ENCODE peak calls at places on chromosomes 13 and 19, in seven cellular contexts. V is hepatocyte, M is OCI-LY7, U is GM23338, R is PC-3, O is PC-9, N is SK-N-SH. B is an unnamed sample. For H3K9me2, the result is how much of the 10 kb centered on the place peaks cover.

GRCh38 chr19:15195987-15196682 is 4.7 kb downstream of the NOTCH3 start:
- DNase-seq in V (peak), M (no peak), U (peak), R (peak), O (peak), N (no peak), B (peak)

GRCh38 chr19:4367781-4368127 is 24.4 kb downstream of the MPND start:
- DNase-seq in V (no peak), M (no peak), U (no peak), R (no peak), O (no peak), N (no peak), B (no peak)

GRCh38 chr19:33302175-33302973 is at the start of gene CEBPA:
- DNase-seq in V (peak), M (peak), U (peak), R (peak), O (peak), N (peak), B (peak)

GRCh38 chr13:21061077-21061945 is at the start of gene LATS2:
- DNase-seq in V (peak), M (peak), U (peak), R (peak), O (peak), N (peak), B (peak)

GRCh38 chr19:41198559-41198958 is 5.5 kb downstream of the CYP2S1 start:
- DNase-seq in V (no peak), M (no peak), U (no peak), R (no peak), O (no peak), N (no peak), B (no peak)

GRCh38 chr13:113951246-113951999 is 22.5 kb downstream of the C13orf46 start:
- DNase-seq in V (peak), M (peak), U (peak), R (peak), O (peak), N (peak), B (peak)

GRCh38 chr19:4633140-4633967 is 6.0 kb upstream of the TNFAIP8L1 start:
- DNase-seq in V (peak), M (peak), U (peak), R (peak), O (no peak), N (peak), B (peak)

GRCh38 chr13:109331898-109332297 is 454.5 kb downstream of the IRS2 start:
- DNase-seq in V (peak), M (no peak), U (peak), R (peak), O (no peak), N (peak), B (peak)

GRCh38 chr19:12544401-12544876 is 6.8 kb downstream of the ZNF564 start:
- DNase-seq in V (no peak), M (no peak), U (no peak), R (no peak), O (no peak), N (no peak), B (peak)

GRCh38 chr19:58040751-58041525 is 7.1 kb downstream of the ZSCAN1 start:
- DNase-seq in V (no peak), M (no peak), U (no peak), R (no peak), O (no peak), N (no peak), B (no peak)

DNA sequence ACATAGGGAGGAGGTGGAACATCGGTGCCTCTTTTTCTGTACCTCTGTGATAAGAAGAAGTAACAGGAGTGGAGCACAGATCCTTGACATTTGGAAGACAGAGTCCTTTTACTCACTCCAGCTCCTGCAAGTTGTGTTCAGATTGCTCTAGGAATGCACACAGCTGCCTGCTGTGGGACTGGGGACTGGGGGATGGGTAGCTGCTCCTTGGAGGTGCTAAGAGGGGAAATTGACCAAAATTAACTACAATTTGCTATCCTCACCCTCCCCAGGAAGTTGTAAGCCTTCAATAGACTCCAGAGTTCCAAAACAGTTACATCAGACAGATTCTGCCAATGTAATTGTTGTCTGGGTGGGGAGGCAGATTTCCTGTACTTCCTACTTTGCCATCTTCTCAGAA is 317.9 kb downstream of the MTUS2 start:
- DNase-seq in V (no peak), M (no peak), U (no peak), R (no peak), O (no peak), N (no peak), B (no peak)
- H3K9me2 ChIP-seq in V (under half), M (under half), U (under half), R (under half), O (under half), N (under half), B (under half)

DNA sequence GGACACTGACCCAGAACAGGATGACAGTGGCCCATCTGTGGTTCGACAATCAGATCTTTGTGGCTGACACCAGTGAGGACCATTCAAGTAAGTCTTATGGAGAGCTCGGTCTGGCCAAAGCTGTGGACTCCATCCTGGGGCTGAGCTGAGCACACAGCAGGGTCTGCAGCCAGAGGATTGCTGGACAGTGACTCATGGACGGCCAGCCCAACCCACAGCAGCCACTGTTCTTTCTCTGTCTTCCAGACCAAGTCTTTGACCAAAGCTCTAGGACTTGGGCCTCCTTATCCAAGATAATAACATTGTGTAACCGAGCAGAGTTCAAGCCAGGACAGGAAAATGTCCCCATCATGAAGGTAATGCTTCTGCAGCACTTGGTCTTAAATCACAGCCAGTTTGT is 12.3 kb downstream of the ATP12A start:
- DNase-seq in V (peak), M (no peak), U (no peak), R (no peak), O (no peak), N (no peak), B (peak)
- H3K9me2 ChIP-seq in V (under half), M (under half), U (under half), R (under half), O (under half), N (under half), B (under half)

GRCh38 chr19:7280940-7281666 is 13.1 kb downstream of the INSR start:
- DNase-seq in V (no peak), M (no peak), U (no peak), R (no peak), O (no peak), N (no peak), B (no peak)
- H3K9me2 ChIP-seq in V (under half), M (under half), U (under half), R (under half), O (under half), N (under half), B (under half)

DNA sequence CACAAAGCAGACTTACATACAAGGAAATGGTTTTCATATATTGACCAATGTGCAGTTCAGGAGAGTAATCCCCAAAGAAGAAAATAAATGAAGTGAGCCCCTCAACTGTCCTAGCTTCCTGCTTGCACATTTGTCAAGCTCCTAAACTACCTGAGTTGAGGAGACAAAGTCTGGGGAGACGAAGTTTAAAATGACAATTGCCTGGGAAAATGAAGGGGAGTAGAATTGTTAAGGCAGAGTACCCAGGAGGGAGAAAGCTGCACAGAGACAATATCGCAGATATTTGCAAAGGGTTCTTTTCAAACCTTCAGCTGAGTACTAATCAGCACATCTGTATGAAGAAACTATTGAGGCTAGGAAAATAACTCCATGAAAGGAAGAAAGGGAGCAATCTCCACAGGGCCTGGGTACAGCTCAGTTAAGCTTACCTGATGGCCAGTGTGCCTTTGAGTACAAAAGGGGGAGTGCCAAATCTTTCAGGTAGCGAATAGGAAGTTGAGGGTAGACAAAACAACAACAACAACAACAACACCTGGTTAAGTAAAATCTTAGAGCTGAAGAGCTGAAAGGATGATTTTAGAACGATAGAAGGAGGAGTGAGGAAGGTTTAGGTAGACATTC is 1700.1 kb upstream of the PRR20A start:
- DNase-seq in V (no peak), M (no peak), U (peak), R (no peak), O (no peak), N (no peak), B (no peak)
- H3K9me2 ChIP-seq in V (under half), M (under half), U (under half), R (under half), O (under half), N (under half), B (under half)

DNA sequence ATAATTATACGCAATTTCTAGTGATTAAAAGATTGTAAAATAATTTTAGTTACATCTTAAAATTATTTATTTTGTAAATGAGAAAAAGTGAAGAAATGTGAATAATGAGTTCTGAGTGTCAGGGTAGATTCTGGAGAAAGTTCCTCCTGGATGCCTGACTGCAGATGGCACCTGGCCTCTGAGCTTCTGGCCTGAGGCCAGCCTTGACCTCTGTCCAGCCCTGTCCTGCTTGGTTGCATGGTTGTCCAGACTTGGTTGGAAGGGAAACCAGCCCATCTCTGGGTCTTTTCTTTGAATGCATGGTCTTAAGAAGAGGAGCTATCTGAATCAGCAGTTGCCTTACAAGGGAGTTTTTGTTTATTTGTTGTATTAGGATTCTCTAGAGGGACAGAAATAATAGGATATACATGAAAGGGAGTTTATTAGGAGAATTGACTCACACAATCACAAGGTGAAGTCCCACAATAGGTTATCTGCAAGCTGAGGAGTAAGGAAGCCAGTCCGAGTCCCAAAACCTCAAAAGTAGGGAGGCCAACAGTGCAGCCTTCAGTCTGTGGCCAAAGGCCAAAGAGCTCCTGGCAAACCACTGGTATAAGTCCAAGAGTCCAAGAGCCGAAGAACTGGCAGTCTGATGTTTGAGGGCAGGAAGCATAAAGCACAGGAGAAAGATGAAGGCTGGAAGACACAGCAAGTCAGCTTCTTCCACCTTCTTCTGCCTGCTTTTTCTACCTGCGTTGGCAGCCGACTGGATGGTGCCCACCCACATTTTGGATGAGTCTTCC is 385.8 kb downstream of the ZNF536 start:
- DNase-seq in V (no peak), M (no peak), U (no peak), R (no peak), O (no peak), N (no peak), B (no peak)
- H3K9me2 ChIP-seq in V (under half), M (under half), U (under half), R (under half), O (under half), N (under half), B (under half)

GRCh38 chr19:1258707-1259205 is 10.4 kb downstream of the MIDN start:
- DNase-seq in V (no peak), M (peak), U (no peak), R (no peak), O (no peak), N (no peak), B (peak)

GRCh38 chr19:1260749-1261511 is 8.2 kb upstream of the CIRBP start:
- DNase-seq in V (peak), M (peak), U (peak), R (peak), O (peak), N (peak), B (peak)

GRCh38 chr19:1258161-1258492 is 9.7 kb downstream of the MIDN start:
- DNase-seq in V (no peak), M (no peak), U (no peak), R (no peak), O (no peak), N (no peak), B (no peak)

GRCh38 chr19:1259873-1260748 is 9.0 kb upstream of the CIRBP start:
- DNase-seq in V (no peak), M (peak), U (no peak), R (no peak), O (peak), N (no peak), B (peak)

DNA sequence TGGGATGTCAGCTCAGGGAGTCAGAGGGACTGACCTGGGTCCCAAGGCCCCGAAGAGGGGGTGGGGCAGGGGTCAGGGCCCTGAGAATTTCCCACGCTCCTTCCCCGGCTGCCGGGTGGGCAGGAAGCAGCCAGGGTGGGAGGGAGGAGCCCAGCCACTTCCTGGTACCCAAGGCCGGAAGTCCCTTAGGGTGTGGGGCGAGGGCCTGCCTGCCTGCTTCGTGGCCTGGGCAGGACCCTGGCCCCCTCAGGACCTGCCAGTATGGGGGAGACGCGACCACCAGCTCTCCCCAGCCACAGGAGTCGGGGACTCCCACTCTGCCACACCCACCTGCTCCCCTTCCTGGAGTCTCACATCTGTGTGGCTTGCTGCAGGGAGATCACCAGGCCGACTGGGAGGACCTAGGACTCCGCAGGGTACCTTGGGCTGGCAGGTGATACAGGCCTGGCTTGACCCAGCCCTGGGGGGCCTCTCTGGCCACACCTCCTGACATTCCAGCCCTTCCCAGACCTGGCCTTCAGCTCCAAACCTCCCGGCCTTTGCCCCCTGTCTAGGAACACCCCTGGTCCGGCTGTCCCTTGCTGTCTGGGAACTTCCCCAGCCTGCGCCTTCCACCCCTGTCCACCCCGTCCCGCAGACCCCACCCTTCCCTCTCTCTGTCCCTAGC is 9.8 kb upstream of the CIRBP start:
- DNase-seq in V (peak), M (peak), U (peak), R (peak), O (peak), N (peak), B (peak)
- H3K9me2 ChIP-seq in V (under half), M (under half), U (under half), R (under half), O (under half), N (under half), B (under half)

DNA sequence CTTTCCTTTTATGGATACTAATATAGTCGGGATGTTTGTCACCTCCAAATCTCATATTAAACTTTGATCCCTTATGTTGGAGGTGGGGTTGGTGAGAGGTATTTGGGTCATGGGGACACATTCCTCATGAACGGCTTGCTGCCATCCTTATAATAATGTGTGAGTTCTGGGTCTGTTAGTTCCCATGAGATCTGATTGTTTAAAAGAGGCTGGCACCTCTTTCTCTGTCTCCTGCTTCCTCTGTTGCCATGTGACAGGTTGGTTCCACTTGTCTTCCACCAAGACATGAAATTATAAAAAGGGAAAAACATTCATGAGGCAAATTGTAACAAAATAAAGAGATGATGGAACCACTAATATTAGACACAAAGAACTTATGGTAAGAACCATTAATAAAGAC is 107.8 kb upstream of the ATXN8OS start:
- DNase-seq in V (no peak), M (no peak), U (no peak), R (no peak), O (no peak), N (no peak), B (no peak)
- H3K9me2 ChIP-seq in V (under half), M (under half), U (under half), R (under half), O (under half), N (under half), B (under half)

DNA sequence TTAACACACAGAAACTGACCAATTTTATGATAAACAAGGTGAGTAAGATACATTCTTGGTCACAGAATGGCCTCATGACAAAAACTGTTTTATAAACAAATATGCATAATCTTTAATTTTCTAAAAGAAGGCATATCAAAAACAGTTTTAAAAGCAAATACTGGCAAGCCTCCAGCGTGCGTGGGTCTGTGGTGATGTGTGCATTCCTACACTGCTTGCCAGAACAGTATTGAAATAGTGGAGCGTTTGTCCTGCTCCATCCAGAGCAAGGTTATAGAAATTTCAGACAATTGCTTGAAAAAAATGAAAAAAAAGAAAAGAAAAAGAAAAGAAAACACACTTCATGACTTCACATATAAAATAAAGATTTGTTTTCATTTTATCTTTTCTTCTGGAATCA is 140.9 kb downstream of the MZT1 start:
- DNase-seq in V (peak), M (no peak), U (no peak), R (no peak), O (no peak), N (no peak), B (no peak)
- H3K9me2 ChIP-seq in V (under half), M (under half), U (under half), R (under half), O (under half), N (under half), B (under half)

GRCh38 chr19:38089440-38089839 is 134.6 kb downstream of the DPF1 start:
- DNase-seq in V (no peak), M (no peak), U (no peak), R (no peak), O (no peak), N (no peak), B (no peak)
- H3K9me2 ChIP-seq in V (under half), M (under half), U (under half), R (under half), O (under half), N (under half), B (under half)

DNA sequence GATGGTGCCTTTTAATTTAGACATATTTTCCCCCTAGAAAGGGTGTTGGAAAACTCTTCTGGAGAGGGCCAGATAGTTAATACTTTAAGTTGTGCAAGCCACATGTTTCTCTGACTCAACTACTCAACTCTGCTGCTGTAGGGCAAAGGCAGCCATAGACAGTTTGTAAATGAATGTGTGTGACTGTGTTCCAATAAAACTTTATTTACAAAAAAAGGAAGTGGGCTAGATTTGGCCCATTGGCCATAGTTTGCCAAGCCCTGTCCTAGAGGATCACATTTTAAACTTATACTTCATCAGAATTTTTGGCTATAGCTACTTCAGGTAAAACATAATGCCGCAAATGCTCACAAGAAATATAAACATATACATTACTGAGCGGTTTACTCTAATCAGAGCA is 306.3 kb upstream of the MAB21L1 start:
- DNase-seq in V (no peak), M (no peak), U (no peak), R (no peak), O (no peak), N (no peak), B (no peak)
- H3K9me2 ChIP-seq in V (under half), M (under half), U (under half), R (under half), O (under half), N (under half), B (under half)

B was measured in GM23248.